ENCODE peak calls at places on chromosomes 3 and 15, in four cellular contexts. T is neuronal stem cell, S is NT2/D1, O is DND-41. Y is an unnamed sample.

GRCh38 chr3:53161820-53162671 is 1.0 kb downstream of the PRKCD start:
- DNase-seq in O (no peak), S (no peak), T (no peak), Y (peak)

GRCh38 chr3:24365168-24365567 is 129.5 kb downstream of the THRB start:
- DNase-seq in T (no peak), O (no peak), S (no peak), Y (no peak)

GRCh38 chr3:123385072-123385471 is 63.8 kb downstream of the ADCY5 start:
- DNase-seq in O (no peak), T (no peak), S (no peak), Y (no peak)

GRCh38 chr3:53705774-53706173 is 140.4 kb downstream of the CHDH start:
- DNase-seq in S (no peak), T (no peak), O (peak), Y (peak)

GRCh38 chr15:88688394-88688933 is 49.6 kb downstream of the ISG20 start:
- DNase-seq in S (no peak), T (no peak), O (no peak), Y (no peak)

GRCh38 chr15:93028632-93029612 is 60.1 kb downstream of the RGMA start:
- DNase-seq in S (no peak), T (no peak), O (no peak), Y (peak)

GRCh38 chr3:14505001-14505802 is 34.9 kb downstream of the GRIP2 start:
- DNase-seq in S (no peak), T (no peak), O (no peak), Y (peak)

GRCh38 chr3:5136619-5137429 is 14.7 kb downstream of the ARL8B start:
- DNase-seq in S (no peak), T (no peak), O (peak), Y (no peak)

GRCh38 chr15:25052191-25052999 is 97.6 kb downstream of the SNRPN start:
- DNase-seq in T (no peak), O (no peak), S (no peak), Y (no peak)

GRCh38 chr3:52046186-52046913 is 10.0 kb downstream of the DUSP7 start:
- DNase-seq in T (no peak), O (no peak), S (no peak), Y (no peak)

GRCh38 chr15:58748787-58749531 is 548 bp downstream of the ADAM10 start:
- DNase-seq in S (peak), O (peak), T (peak), Y (peak)

GRCh38 chr15:99169769-99170311 is 65.0 kb downstream of the SYNM start:
- DNase-seq in S (no peak), O (no peak), T (no peak), Y (no peak)

GRCh38 chr3:151107701-151108100 is 22.2 kb downstream of the MED12L start:
- DNase-seq in O (no peak), S (no peak), T (peak), Y (peak)

GRCh38 chr3:12221663-12222062 is 63.0 kb upstream of the TIMP4 start:
- DNase-seq in S (no peak), T (no peak), O (no peak), Y (no peak)

GRCh38 chr15:84685304-84685703 is 27.3 kb upstream of the NMB start:
- DNase-seq in O (no peak), S (no peak), T (no peak), Y (no peak)

GRCh38 chr3:68874551-68875348 is 57.6 kb downstream of the TAFA4 start:
- DNase-seq in O (no peak), T (no peak), S (no peak), Y (no peak)

GRCh38 chr3:5543047-5543446 is 355.5 kb downstream of the EDEM1 start:
- DNase-seq in S (no peak), O (no peak), T (no peak), Y (no peak)

GRCh38 chr15:74829500-74829899 is 3.1 kb downstream of the CPLX3 start:
- DNase-seq in O (no peak), S (no peak), T (no peak), Y (no peak)

GRCh38 chr15:101258238-101259144 is 6.6 kb upstream of the CHSY1 start:
- DNase-seq in O (peak), S (peak), T (no peak), Y (peak)

GRCh38 chr15:85479071-85479647 is 98.8 kb downstream of the AKAP13 start:
- DNase-seq in O (no peak), T (no peak), S (no peak), Y (peak)

GRCh38 chr3:64530434-64531049 is 157.3 kb downstream of the ADAMTS9 start:
- DNase-seq in T (peak), S (peak), O (peak), Y (peak)

GRCh38 chr15:34796847-34797246 is 1.5 kb upstream of the ACTC1 start:
- DNase-seq in T (no peak), S (no peak), O (no peak), Y (no peak)

GRCh38 chr15:77546050-77546501 is 86.6 kb downstream of the LINGO1 start:
- DNase-seq in T (no peak), O (no peak), S (no peak), Y (no peak)

GRCh38 chr3:108441081-108441507 is 69.3 kb downstream of the MYH15 start:
- DNase-seq in T (peak), O (no peak), S (no peak), Y (peak)

GRCh38 chr3:177673105-177673804 is 476.0 kb upstream of the TBL1XR1 start:
- DNase-seq in T (no peak), S (no peak), O (no peak), Y (no peak)

GRCh38 chr3:178777718-178778411 is 241.6 kb downstream of the KCNMB2 start:
- DNase-seq in S (no peak), T (no peak), O (no peak), Y (no peak)

GRCh38 chr15:57321973-57322601 is 54.2 kb upstream of the CGNL1 start:
- DNase-seq in S (no peak), O (peak), T (no peak), Y (peak)

GRCh38 chr3:127207727-127208482 is 15.0 kb downstream of the PRR23E start:
- DNase-seq in T (no peak), O (no peak), S (no peak), Y (no peak)

GRCh38 chr15:78208341-78208844 is 26.0 kb downstream of the ACSBG1 start:
- DNase-seq in T (no peak), S (no peak), O (no peak), Y (no peak)

GRCh38 chr3:156666073-156666472 is 8.3 kb upstream of the TIPARP start:
- DNase-seq in T (no peak), S (no peak), O (no peak), Y (no peak)

GRCh38 chr15:35626531-35626930 is 80.6 kb upstream of the DPH6 start:
- DNase-seq in S (no peak), T (no peak), O (no peak), Y (no peak)

GRCh38 chr15:36161781-36162212 is 417.6 kb upstream of the CDIN1 start:
- DNase-seq in S (no peak), O (no peak), T (peak), Y (peak)

GRCh38 chr15:76829939-76830338 is 75.2 kb downstream of the SCAPER start:
- DNase-seq in O (no peak), T (no peak), S (no peak), Y (no peak)

GRCh38 chr15:78685157-78685830 is 44.3 kb upstream of the CHRNB4 start:
- DNase-seq in T (no peak), O (no peak), S (no peak), Y (no peak)

GRCh38 chr3:101835676-101836075 is 13.6 kb upstream of the NFKBIZ start:
- DNase-seq in T (no peak), O (no peak), S (no peak), Y (no peak)

GRCh38 chr3:186097663-186098451 is 11.0 kb downstream of the ETV5 start:
- DNase-seq in O (no peak), T (peak), S (peak), Y (peak)
- H3K9ac ChIP-seq in O (no peak), T (peak), S (peak), Y (peak)

GRCh38 chr15:39850436-39850835 is 67.8 kb upstream of the FSIP1 start:
- DNase-seq in O (no peak), T (no peak), S (no peak), Y (no peak)

GRCh38 chr15:39851505-39852082 is 68.5 kb downstream of the GPR176 start:
- DNase-seq in T (no peak), O (no peak), S (no peak), Y (no peak)

GRCh38 chr15:39854161-39854560 is 65.9 kb downstream of the GPR176 start:
- DNase-seq in S (no peak), T (no peak), O (no peak), Y (no peak)

GRCh38 chr15:39855400-39855799 is 64.7 kb downstream of the GPR176 start:
- DNase-seq in O (no peak), S (no peak), T (no peak), Y (no peak)

DNA sequence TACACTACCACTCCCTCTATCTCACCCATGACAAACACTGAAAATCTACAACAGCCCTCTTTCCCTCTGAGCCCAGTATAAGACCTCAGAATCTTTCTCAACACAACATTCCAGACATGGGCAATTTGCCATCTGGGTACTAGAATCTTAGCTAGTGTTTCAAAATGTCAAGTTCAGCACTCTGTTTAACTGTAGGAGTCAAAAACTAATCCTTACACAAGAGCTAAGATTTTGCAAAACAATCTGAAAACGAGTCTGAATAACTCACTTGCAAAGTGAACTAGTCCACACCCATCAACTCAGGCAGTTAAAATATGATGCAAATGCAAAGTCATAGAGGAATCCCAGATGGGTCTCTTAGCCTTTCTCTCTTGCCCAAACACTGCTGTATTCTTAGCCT is 67.8 kb downstream of the GPR176 start:
- DNase-seq in S (no peak), T (no peak), O (no peak), Y (no peak)
- H3K9ac ChIP-seq in S (no peak), T (no peak), O (no peak), Y (no peak)

GRCh38 chr15:32986147-32986546 is 208.4 kb downstream of the FMN1 start:
- DNase-seq in S (no peak), T (no peak), O (no peak), Y (no peak)

GRCh38 chr15:32991544-32992192 is 202.8 kb downstream of the FMN1 start:
- DNase-seq in S (no peak), T (no peak), O (no peak), Y (no peak)

GRCh38 chr15:32983679-32984078 is 210.8 kb downstream of the FMN1 start:
- DNase-seq in T (no peak), O (no peak), S (no peak), Y (no peak)

GRCh38 chr15:32990071-32990470 is 204.4 kb downstream of the FMN1 start:
- DNase-seq in T (no peak), O (no peak), S (no peak), Y (no peak)

DNA sequence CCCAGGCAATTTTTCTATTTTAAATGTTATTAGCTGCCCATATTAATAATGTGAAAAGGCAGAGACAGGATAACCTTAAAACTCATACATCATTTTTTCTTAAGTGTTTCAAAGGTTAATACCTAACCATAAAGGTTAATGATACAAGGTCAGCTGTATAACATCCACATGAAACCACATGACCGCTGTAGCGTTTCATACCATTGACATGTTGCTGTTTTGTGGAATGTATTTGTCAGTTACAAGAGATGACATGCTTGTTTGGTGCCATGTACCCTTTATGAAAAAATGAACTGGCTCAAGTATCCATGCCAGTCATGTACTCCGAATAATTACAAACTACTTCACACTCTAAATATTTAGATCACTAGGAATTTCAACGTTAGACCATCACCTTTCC is 207.4 kb downstream of the FMN1 start:
- DNase-seq in S (no peak), O (no peak), T (no peak), Y (no peak)
- H3K9ac ChIP-seq in S (no peak), O (no peak), T (no peak), Y (no peak)

GRCh38 chr3:16204751-16205150 is 30.3 kb downstream of the GALNT15 start:
- DNase-seq in T (no peak), O (no peak), S (no peak), Y (no peak)
- H3K9ac ChIP-seq in T (no peak), O (no peak), S (no peak), Y (no peak)

GRCh38 chr3:125186800-125187598 is 25.5 kb downstream of the SLC12A8 start:
- DNase-seq in T (no peak), S (no peak), O (no peak), Y (peak)

GRCh38 chr3:125188955-125189354 is 23.6 kb downstream of the SLC12A8 start:
- DNase-seq in O (no peak), T (no peak), S (no peak), Y (peak)

GRCh38 chr3:125187599-125187910 is 25.0 kb downstream of the SLC12A8 start:
- DNase-seq in S (no peak), O (no peak), T (no peak), Y (peak)

GRCh38 chr3:125185758-125186245 is 26.7 kb downstream of the SLC12A8 start:
- DNase-seq in O (no peak), T (no peak), S (no peak), Y (peak)

DNA sequence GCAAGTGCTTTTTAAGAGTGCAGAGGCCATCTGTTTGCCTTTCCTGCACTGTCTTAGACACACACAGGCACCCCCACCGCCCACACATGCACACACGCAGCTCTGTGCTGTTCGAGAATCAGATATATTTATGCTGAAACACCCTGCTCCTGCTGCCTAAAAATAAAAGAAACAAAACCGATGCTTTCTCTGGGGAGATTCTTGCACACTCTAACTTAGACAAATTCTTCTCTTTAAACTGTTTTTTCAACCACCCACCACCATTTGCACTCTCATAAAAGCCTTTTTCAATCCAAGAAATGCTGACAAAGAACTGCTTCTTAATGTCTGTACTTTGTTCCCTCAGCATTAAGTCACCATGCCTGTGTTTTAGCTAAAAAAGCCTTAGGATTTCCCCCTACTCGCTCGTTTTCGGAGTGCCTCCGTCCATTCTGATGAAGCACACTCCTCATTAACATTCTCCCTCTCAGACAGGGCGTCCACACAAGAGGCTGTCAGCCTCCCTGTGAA is 26.2 kb downstream of the SLC12A8 start:
- DNase-seq in T (no peak), S (no peak), O (no peak), Y (peak)
- H3K9ac ChIP-seq in T (no peak), S (no peak), O (no peak), Y (no peak)

DNA sequence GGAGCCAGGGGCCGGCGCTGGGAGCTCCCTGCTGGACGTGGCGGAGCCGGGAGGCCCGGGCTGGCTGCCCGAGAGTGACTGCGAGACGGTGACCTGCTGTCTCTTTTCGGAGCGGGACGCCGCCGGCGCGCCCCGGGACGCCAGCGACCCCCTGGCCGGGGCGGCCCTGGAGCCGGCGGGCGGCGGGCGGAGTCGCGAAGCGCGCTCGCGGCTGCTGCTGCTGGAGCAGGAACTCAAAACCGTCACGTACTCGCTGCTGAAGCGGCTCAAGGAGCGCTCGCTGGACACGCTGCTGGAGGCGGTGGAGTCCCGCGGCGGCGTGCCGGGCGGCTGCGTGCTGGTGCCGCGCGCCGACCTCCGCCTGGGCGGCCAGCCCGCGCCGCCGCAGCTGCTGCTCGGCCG is 1.5 kb downstream of the SMAD6 start:
- DNase-seq in O (peak), S (no peak), T (no peak), Y (no peak)
- H3K9ac ChIP-seq in O (peak), S (peak), T (peak), Y (peak)

DNA sequence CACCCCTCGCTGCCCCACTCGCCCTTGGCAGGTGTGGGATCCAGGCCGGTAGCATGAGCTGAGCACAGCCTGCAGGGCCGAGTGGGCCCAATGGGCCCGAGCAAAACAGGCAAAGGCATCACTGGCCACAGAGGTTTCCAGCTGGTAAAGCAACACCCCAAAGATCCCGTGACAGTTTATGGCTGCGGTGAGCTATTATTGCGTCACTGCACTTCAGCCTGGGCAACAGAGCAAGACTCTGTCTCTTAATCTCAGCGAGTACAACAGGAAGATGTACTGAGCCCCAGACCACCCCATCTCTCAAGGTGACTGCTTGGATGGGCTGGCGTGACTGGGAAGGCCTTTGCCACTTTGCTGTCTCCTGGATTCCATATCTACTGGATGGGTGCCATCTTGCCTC is 4.3 kb downstream of the JMJD7 start:
- DNase-seq in S (no peak), T (no peak), O (no peak), Y (no peak)
- H3K9ac ChIP-seq in S (no peak), T (no peak), O (no peak), Y (no peak)

GRCh38 chr15:62505761-62506160 is 340.7 kb upstream of the C2CD4B start:
- DNase-seq in T (no peak), S (no peak), O (no peak), Y (peak)

GRCh38 chr15:62503451-62503850 is 338.4 kb upstream of the C2CD4B start:
- DNase-seq in O (no peak), T (no peak), S (no peak), Y (no peak)

GRCh38 chr15:62502451-62502850 is 337.4 kb upstream of the C2CD4B start:
- DNase-seq in O (no peak), T (no peak), S (no peak), Y (no peak)

GRCh38 chr15:62509395-62509973 is 344.4 kb upstream of the C2CD4B start:
- DNase-seq in O (no peak), S (no peak), T (no peak), Y (peak)

DNA sequence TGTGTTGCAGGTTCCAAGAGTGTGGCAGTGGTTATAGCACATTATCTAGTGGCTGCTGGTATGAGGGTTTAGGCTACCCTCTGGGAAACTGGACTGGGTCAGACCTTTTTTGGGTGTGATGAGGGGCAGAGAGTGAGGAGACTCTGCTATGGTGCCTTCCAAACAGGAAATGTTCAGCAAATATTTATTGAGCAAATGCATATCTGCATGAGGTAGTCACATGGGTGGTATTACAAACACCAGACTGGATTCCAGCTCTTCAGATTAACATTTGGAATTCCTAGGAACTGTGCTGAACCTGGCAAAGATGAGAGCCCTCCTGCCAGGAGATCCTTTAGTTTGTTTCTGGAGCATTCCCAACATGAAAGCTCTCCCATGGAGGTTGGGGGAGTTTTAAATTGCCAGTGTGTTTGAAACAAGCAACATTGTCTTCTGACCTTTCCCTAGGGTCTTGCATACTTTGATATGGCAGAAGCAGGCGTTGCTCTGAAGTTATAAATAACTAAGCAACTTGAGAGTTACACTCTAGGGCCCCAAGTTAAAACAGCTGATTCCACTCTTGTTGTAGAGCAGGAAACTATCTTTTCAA is 341.2 kb upstream of the C2CD4B start:
- DNase-seq in S (peak), T (no peak), O (no peak), Y (peak)
- H3K9ac ChIP-seq in S (no peak), T (no peak), O (no peak), Y (no peak)

Y was measured in endodermal cell.